ENCODE peak calls at places on chromosomes 7 and 10, in six cellular contexts. V is lower lobe of right lung, Z is GM13976, W is BE2C, C is PC-9, F is AG10803. B is an unnamed sample.

GRCh38 chr10:16944961-16945360 is 127.7 kb upstream of the RSU1 start:
- DNase-seq in F (peak), C (no peak), W (no peak), V (no peak), Z (no peak), B (no peak)

GRCh38 chr7:5704534-5704922 is 76.9 kb downstream of the RNF216 start:
- DNase-seq in V (peak), F (peak), W (peak), Z (peak), C (peak), B (peak)

GRCh38 chr10:98446121-98446655 is 547 bp downstream of the HPS1 start:
- DNase-seq in Z (no peak), F (peak), V (peak), W (no peak), C (peak), B (no peak)

GRCh38 chr10:115417585-115418265 is 324.6 kb downstream of the ATRNL1 start:
- DNase-seq in Z (peak), V (no peak), F (peak), W (peak), C (no peak), B (peak)

GRCh38 chr7:4067476-4067760 is 614.7 kb upstream of the FOXK1 start:
- DNase-seq in C (no peak), F (no peak), V (no peak), Z (no peak), W (no peak), B (no peak)

GRCh38 chr7:16915405-16915804 is 33.6 kb upstream of the AGR3 start:
- DNase-seq in W (no peak), C (peak), F (peak), V (no peak), Z (no peak), B (peak)

GRCh38 chr10:77049896-77050295 is 587.7 kb downstream of the KCNMA1 start:
- DNase-seq in F (peak), W (no peak), V (no peak), C (no peak), Z (no peak), B (no peak)

GRCh38 chr10:103739039-103739764 is 116.2 kb downstream of the SH3PXD2A start:
- DNase-seq in Z (no peak), W (no peak), F (peak), V (no peak), C (peak), B (no peak)

GRCh38 chr7:106216517-106217088 is 68.2 kb downstream of the NAMPT start:
- DNase-seq in C (peak), F (peak), Z (no peak), W (no peak), V (no peak), B (peak)

GRCh38 chr10:69089638-69090599 is 2.0 kb downstream of the SRGN start:
- DNase-seq in W (no peak), C (no peak), Z (peak), V (no peak), F (no peak), B (no peak)

GRCh38 chr7:50333266-50333665 is 28.8 kb downstream of the IKZF1 start:
- DNase-seq in W (no peak), C (no peak), V (no peak), F (no peak), Z (no peak), B (no peak)

GRCh38 chr7:133056370-133057238 is 25.3 kb downstream of the CHCHD3 start:
- DNase-seq in C (no peak), W (no peak), Z (peak), F (no peak), V (no peak), B (no peak)

GRCh38 chr7:140402178-140402835 is 1.6 kb upstream of the RAB19 start:
- DNase-seq in C (peak), Z (no peak), W (no peak), V (no peak), F (peak), B (no peak)

GRCh38 chr7:40723829-40724228 is 589.0 kb downstream of the SUGCT start:
- DNase-seq in C (no peak), W (no peak), Z (no peak), V (no peak), F (peak), B (no peak)

GRCh38 chr10:27240212-27240890 is at the start of gene ACBD5:
- DNase-seq in F (peak), V (peak), C (peak), W (peak), Z (peak), B (peak)

DNA sequence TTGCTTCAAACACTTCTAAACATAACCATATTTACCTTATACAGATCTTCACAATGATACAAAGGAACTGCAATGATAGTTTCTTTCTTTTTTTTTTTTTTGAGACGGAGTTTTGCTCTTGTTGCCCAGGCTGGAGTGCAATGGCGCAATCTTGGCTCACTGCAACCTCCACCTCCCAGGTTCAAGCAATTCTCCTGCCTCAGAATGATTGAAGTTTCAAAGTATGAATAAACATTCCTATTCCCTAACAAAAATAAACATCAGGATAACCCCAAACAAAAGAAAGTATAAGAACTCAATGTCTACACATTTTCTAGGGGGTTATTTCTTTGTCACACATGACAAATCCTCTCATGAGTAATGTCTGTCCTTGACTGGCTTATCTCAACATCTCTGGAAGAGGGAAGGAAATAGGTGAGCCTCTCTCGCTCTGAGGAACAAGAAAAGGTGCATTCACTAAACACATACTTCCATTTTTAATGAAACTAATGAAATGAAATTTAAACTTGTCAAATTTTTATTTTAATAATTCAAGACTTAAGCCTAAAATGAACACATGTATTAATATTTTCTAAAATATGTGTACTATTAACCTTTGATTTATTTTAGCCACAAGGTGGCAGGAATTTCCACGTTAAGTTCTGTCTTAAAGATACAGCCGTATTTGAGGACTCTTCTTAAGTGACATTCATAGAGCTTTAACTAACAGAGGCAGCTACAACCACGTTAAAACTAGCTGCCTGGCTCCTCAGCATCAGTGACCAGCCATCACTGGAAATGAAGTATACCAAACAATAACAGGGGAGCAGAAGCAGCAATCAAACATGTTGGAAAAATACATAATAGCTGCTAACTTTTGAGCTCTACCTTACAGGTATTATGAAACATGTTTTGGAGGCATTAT is 58.3 kb downstream of the MALSU1 start:
- DNase-seq in V (no peak), Z (peak), F (peak), C (peak), W (no peak), B (no peak)
- TF ChIP-seq CTCF in V (peak), Z (no peak), F (peak), C (peak), W (peak), B (peak)

GRCh38 chr10:99732033-99732912 is at the start of the genes COX15 and CUTC:
- DNase-seq in F (peak), W (peak), V (peak), C (peak), Z (peak), B (peak)
- TF ChIP-seq CTCF in F (peak), W (peak), V (peak), C (peak), Z (peak), B (peak)

GRCh38 chr10:86350897-86351296 is 15.7 kb downstream of the GRID1 start:
- DNase-seq in V (peak), W (no peak), Z (no peak), C (no peak), F (no peak), B (no peak)

GRCh38 chr10:86349940-86350630 is 16.5 kb downstream of the GRID1 start:
- DNase-seq in F (no peak), W (no peak), V (peak), Z (no peak), C (no peak), B (no peak)

GRCh38 chr10:86347856-86348255 is 18.7 kb downstream of the GRID1 start:
- DNase-seq in C (no peak), Z (no peak), W (peak), F (no peak), V (peak), B (no peak)

GRCh38 chr10:86348321-86349210 is 18.0 kb downstream of the GRID1 start:
- DNase-seq in W (peak), Z (no peak), F (no peak), V (peak), C (no peak), B (no peak)

GRCh38 chr10:86349474-86349873 is 17.1 kb downstream of the GRID1 start:
- DNase-seq in W (peak), F (no peak), Z (peak), V (peak), C (no peak), B (no peak)
- TF ChIP-seq CTCF in W (peak), F (no peak), Z (no peak), V (peak), C (no peak), B (no peak)

DNA sequence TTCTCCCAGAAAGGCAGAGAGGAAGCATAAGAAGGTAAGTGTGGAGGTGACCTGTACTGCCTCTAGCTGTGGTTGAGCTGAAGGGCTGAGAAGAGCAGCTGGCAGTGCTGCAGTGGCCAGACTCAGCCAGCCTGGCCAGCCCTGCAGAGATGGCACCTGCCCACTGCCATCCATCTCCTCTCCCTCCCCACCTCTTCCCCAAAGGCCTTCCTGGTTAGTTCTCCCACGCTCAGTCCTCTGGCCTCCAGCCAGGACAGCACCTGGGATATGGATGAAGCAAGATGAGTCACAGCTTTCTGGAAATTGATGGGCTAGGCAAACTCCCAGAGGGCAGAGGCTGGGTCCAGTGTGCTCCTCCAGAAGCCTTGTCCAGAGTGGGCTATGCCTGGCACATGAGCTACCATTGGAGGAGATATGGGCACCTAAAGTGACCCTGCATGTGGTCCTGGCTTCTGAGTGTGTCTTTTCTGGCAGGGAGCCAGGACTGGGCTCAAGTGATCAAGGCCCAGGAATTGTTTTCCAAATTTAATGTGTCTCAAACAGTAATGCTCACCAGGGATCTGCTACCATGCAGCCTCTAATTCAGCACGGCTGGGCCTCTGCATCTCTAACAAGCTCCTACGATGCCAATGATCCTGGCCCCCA is 81.0 kb upstream of the CACUL1 start:
- DNase-seq in F (no peak), W (peak), C (peak), Z (no peak), V (no peak), B (peak)
- TF ChIP-seq CTCF in F (no peak), W (no peak), C (no peak), Z (no peak), V (no peak), B (no peak)

GRCh38 chr7:33107136-33108066 is 1.8 kb downstream of the RP9 start:
- DNase-seq in W (peak), F (peak), V (no peak), C (no peak), Z (peak), B (peak)

GRCh38 chr7:33108931-33109757 is at the start of gene RP9:
- DNase-seq in Z (peak), C (no peak), V (peak), W (peak), F (peak), B (peak)

GRCh38 chr7:33109758-33110238 is 594 bp upstream of the RP9 start:
- DNase-seq in C (no peak), F (no peak), W (peak), Z (no peak), V (no peak), B (no peak)

GRCh38 chr7:33111614-33112013 is 2.4 kb upstream of the RP9 start:
- DNase-seq in Z (no peak), W (no peak), C (no peak), V (no peak), F (no peak), B (no peak)

GRCh38 chr7:33108591-33108930 is 643 bp downstream of the RP9 start:
- DNase-seq in V (no peak), F (peak), C (peak), Z (no peak), W (peak), B (peak)
- TF ChIP-seq CTCF in V (no peak), F (no peak), C (peak), Z (no peak), W (peak), B (peak)

GRCh38 chr10:51000976-51001375 is 73.3 kb upstream of the PRKG1 start:
- DNase-seq in V (no peak), Z (no peak), W (no peak), F (peak), C (no peak), B (no peak)

GRCh38 chr10:51005551-51005950 is 68.7 kb upstream of the PRKG1 start:
- DNase-seq in Z (no peak), V (no peak), F (no peak), W (no peak), C (no peak), B (no peak)

GRCh38 chr10:50999163-50999562 is 75.1 kb upstream of the PRKG1 start:
- DNase-seq in V (no peak), W (no peak), F (no peak), C (no peak), Z (no peak), B (no peak)

GRCh38 chr10:51000164-51000563 is 74.1 kb upstream of the PRKG1 start:
- DNase-seq in C (no peak), V (no peak), Z (no peak), F (peak), W (no peak), B (no peak)

DNA sequence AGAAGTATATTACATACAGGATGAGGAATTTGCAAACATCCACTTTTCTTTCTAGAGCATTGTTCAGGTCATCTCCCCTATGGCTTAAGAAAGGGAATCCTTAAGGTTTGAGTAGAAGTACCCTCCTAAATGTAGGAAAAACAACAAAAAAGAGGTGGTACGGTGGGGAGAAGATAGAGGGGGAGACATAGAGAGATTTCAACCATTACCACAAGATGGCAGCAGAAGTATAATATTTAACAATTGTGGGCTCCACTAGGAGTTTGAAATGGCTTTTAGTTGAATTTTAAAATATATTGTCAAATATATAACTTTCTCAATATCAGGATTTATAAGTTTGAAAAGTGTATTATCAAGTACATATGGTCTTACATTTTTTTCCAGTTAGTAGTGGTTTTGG is 72.7 kb upstream of the PRKG1 start:
- DNase-seq in W (no peak), C (no peak), F (peak), Z (peak), V (no peak), B (no peak)
- TF ChIP-seq CTCF in W (peak), C (peak), F (peak), Z (peak), V (peak), B (peak)

DNA sequence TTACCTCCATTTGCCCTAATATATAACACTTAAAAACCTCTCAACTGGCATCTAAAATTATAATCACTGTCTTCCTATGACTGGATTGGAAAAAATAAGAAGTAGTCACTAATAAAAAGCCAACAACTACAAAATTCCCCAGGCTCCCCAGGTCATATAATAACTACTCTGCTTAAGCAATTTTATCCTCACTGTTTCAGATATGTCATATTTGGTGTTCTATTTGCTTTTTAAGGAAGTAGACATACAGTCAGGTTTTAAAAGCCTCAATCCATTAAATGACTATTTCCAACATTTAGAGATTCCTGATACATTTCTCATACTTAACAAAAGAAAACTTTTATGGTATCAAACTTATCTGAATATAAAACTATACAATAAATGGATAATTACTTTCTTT is 2.4 kb downstream of the H2AZ2 start:
- DNase-seq in Z (no peak), W (no peak), F (no peak), V (no peak), C (no peak), B (no peak)
- TF ChIP-seq CTCF in Z (no peak), W (no peak), F (no peak), V (no peak), C (no peak), B (no peak)

GRCh38 chr10:9311702-9312499 is 1257.4 kb downstream of the GATA3 start:
- DNase-seq in C (no peak), F (no peak), W (no peak), V (no peak), Z (no peak), B (no peak)
- TF ChIP-seq CTCF in C (no peak), F (peak), W (peak), V (peak), Z (no peak), B (no peak)